ENCODE peak calls at places on chromosome 15, in four cellular contexts. O is GM12878, N is GM23338, K is tibial artery. H is an unnamed sample.
A peak's percentile ranks its signal among the peaks of the same experiment; 100 is the strongest.

GRCh38 chr15:47933865-47934264 is 186.9 kb upstream of the SLC24A5 start:
- DNase-seq in K (no peak), N (no peak), O (no peak), H (no peak)

GRCh38 chr15:65338823-65339222 is 34.3 kb downstream of the RNU5B-1 start:
- DNase-seq in K (no peak), N (no peak), O (no peak), H (no peak)

GRCh38 chr15:57218826-57219576 is 157.3 kb upstream of the CGNL1 start:
- DNase-seq in O (no peak), K (no peak), N (peak; percentile 87), H (no peak)

GRCh38 chr15:33310481-33311311 is at the start of gene RYR3:
- DNase-seq in K (peak; percentile 73), O (no peak), N (peak; percentile 75), H (no peak)

GRCh38 chr15:63887630-63888029 is 53.9 kb upstream of the HERC1 start:
- DNase-seq in N (no peak), K (peak; percentile 29), O (no peak), H (no peak)

GRCh38 chr15:34132881-34133280 is 31.0 kb downstream of the PGBD4 start:
- DNase-seq in K (no peak), O (no peak), N (no peak), H (no peak)

GRCh38 chr15:33987444-33987843 is 19.1 kb downstream of the CHRM5 start:
- DNase-seq in N (no peak), O (no peak), K (no peak), H (no peak)

GRCh38 chr15:29863438-29863837 is 41.2 kb upstream of the TJP1 start:
- DNase-seq in O (no peak), K (no peak), N (no peak), H (no peak)

GRCh38 chr15:74034206-74034755 is 39.8 kb downstream of the PML start:
- DNase-seq in N (no peak), O (no peak), K (no peak), H (no peak)

GRCh38 chr15:89777073-89777820 is 1.1 kb downstream of the MESP2 start:
- DNase-seq in N (peak; percentile 40), K (no peak), O (no peak), H (no peak)

GRCh38 chr15:27686376-27686775 is 412.7 kb downstream of the OCA2 start:
- DNase-seq in K (no peak), N (no peak), O (no peak), H (no peak)

GRCh38 chr15:22866066-22866465 is 27.6 kb downstream of the NIPA2 start:
- DNase-seq in K (no peak), O (no peak), N (no peak), H (no peak)

GRCh38 chr15:39251413-39252197 is 329.3 kb upstream of the THBS1 start:
- DNase-seq in O (peak; percentile 26), N (no peak), K (no peak), H (no peak)

GRCh38 chr15:67125589-67126502 is 60.4 kb downstream of the SMAD3 start:
- DNase-seq in K (peak; percentile 93), O (no peak), N (no peak), H (peak; percentile 77)

GRCh38 chr15:101429191-101429590 is 60.3 kb downstream of the PCSK6 start:
- DNase-seq in K (no peak), O (no peak), N (no peak), H (no peak)

GRCh38 chr15:89052474-89052873 is 35.8 kb upstream of the ABHD2 start:
- DNase-seq in N (no peak), O (no peak), K (no peak), H (no peak)

GRCh38 chr15:85733415-85733814 is 61.3 kb downstream of the KLHL25 start:
- DNase-seq in K (no peak), N (no peak), O (no peak), H (no peak)

GRCh38 chr15:38941399-38941953 is 376.9 kb upstream of the RASGRP1 start:
- DNase-seq in N (no peak), K (no peak), O (no peak), H (no peak)

GRCh38 chr15:35657679-35658201 is 111.8 kb upstream of the DPH6 start:
- DNase-seq in N (no peak), K (no peak), O (no peak), H (no peak)

GRCh38 chr15:81863157-81863556 is 182.7 kb downstream of the MEX3B start:
- DNase-seq in O (no peak), N (no peak), K (no peak), H (no peak)

GRCh38 chr15:87609474-87609873 is 647.1 kb downstream of the NTRK3 start:
- DNase-seq in K (no peak), O (no peak), N (no peak), H (no peak)

GRCh38 chr15:85125056-85125661 is 143.5 kb downstream of the PDE8A start:
- DNase-seq in K (no peak), N (peak; percentile 54), O (no peak), H (no peak)

GRCh38 chr15:101523560-101523940 is 34.0 kb upstream of the PCSK6 start:
- DNase-seq in O (no peak), N (no peak), K (no peak), H (no peak)

GRCh38 chr15:70752142-70752754 is 11.1 kb downstream of the UACA start:
- DNase-seq in K (peak; percentile 79), N (no peak), O (no peak), H (no peak)

DNA sequence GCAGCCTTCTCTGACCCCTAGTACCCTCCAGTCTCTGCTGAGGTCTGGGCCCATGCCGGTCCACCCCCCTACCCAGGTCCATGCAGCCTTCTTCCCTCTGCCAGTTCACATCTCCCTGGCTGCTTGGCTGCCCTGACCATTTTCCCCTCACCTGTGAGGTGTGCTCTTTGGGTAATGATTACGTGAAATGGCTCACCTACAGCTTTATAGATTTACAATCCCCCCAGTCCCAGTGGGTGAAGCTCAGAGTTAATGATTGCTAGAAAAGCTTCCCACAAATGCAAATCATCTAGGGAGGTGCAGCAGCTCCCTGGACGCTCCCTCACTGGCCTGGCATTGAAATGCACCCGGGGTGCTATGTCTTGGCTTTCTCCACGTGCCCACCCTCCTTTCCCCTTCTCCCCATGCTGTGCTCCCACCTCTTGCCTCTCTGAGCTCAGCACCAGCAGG is 18.7 kb downstream of the PAQR5 start:
- DNase-seq in N (no peak), O (no peak), K (no peak), H (no peak)
- H3K4me1 ChIP-seq in N (no peaks in the 10 kb centered on the region), O (no peaks in the 10 kb centered on the region), K (no peaks in the 10 kb centered on the region), H (no peaks in the 10 kb centered on the region)

GRCh38 chr15:79408041-79408440 is 24.1 kb upstream of the MINAR1 start:
- DNase-seq in K (no peak), O (no peak), N (no peak), H (no peak)

GRCh38 chr15:79416876-79417275 is 15.3 kb upstream of the MINAR1 start:
- DNase-seq in N (no peak), O (no peak), K (no peak), H (no peak)

GRCh38 chr15:79412010-79412409 is 20.1 kb upstream of the MINAR1 start:
- DNase-seq in N (no peak), O (no peak), K (no peak), H (no peak)

DNA sequence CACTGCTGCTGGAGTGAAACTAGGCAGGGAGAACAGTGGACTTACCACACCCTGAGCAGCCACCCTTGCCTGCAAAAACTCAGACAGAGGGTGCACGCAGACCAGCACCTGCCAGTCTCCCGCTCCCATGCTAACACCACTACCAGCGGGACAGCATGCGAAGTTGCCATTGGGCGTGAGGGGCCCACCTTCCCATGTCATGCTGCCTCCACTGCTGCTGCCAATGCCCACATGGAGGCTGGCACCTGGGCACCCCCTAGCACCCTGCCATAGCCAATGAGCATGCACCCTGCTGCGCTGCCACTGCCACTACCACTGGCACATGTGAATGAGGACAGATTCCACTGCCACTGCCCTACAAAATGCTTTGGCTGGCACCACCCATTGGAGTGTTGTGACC is 19.7 kb upstream of the MINAR1 start:
- DNase-seq in N (no peak), O (no peak), K (no peak), H (no peak)
- H3K36me3 ChIP-seq in N (no peaks in the 10 kb centered on the region), O (no peaks in the 10 kb centered on the region), K (no peaks in the 10 kb centered on the region), H (no peaks in the 10 kb centered on the region)

GRCh38 chr15:90866800-90867199 is 1.6 kb upstream of the FURIN start:
- DNase-seq in O (no peak), N (no peak), K (no peak), H (no peak)
- H3K4me1 ChIP-seq in O (peaks cover 18% of the 10 kb centered on the region), N (peaks cover 32% of the 10 kb centered on the region), K (peaks cover 21% of the 10 kb centered on the region), H (peaks cover 22% of the 10 kb centered on the region)

DNA sequence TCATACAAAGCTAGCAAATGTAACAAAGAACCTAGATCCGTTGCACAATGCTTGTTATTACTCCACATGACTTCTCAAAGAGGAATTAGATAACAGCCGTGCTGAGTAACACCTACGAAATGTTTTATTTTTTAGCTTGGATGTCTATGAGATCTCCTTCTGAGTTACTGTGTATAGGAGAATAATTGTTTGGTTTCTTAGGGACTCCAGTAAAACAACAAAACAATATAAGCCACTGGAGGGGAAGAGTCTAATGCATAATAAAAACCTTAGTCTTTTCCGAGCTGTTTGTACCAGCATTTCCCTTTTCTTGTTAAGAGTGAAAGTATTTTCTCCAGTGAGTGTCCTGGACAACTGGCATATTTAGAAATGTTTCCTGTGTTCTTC is 15.6 kb downstream of the SNAP23 start:
- DNase-seq in K (no peak), N (no peak), O (no peak), H (no peak)
- H3K36me3 ChIP-seq in K (peaks cover 25% of the 10 kb centered on the region), N (peaks cover 15% of the 10 kb centered on the region), O (no peaks in the 10 kb centered on the region), H (peaks cover 7% of the 10 kb centered on the region)

GRCh38 chr15:62270216-62270921 is 105.3 kb upstream of the C2CD4B start:
- DNase-seq in K (no peak), N (no peak), O (no peak), H (no peak)
- H3K4me1 ChIP-seq in K (no peaks in the 10 kb centered on the region), N (no peaks in the 10 kb centered on the region), O (no peaks in the 10 kb centered on the region), H (no peaks in the 10 kb centered on the region)

DNA sequence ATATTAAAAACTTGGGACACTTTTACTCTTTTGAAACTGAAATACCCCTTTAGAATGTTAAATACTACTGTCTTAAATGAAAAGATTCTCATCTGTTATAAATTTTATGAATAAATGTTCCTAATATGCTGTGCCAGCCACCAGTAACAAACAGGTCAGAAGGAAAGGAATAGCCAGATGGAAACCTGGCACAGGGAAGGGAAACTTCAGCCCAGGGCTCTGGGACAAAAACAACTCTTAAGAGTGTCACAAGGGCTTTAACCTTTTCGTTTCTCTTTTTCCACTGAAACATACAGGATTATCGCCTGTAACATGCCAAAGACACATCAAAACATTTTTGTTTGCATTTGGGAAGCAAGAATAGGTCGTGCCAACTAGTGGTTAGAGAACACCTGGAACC is 109.0 kb upstream of the NEDD4 start:
- DNase-seq in K (no peak), O (no peak), N (no peak), H (no peak)
- H3K36me3 ChIP-seq in K (peaks cover 4% of the 10 kb centered on the region), O (no peaks in the 10 kb centered on the region), N (peaks cover 18% of the 10 kb centered on the region), H (no peaks in the 10 kb centered on the region)